ENCODE peak calls at places on chromosomes 12 and 14, in eight cellular contexts. K is fibroblast of pulmonary artery; G is EH; S is DMS79; R is Caco-2; M is pancreas; Y is activated CD4-positive, alpha-beta T cell treated with anti-CD3 and anti-CD28 coated beads for 48 hours; V is stimulated activated naive B cell treated with anti-CD40 and anti-IgM and Interleukin-4, amounts not matched to agents 10 μg/mL and 1 μg/mL and 100 μg/mL, for 72 hours. L is an unnamed sample.

GRCh38 chr14:104425763-104426691 is 153.5 kb upstream of the C14orf180 start:
- DNase-seq in K (no peak), G (no peak), S (no peak), R (no peak), M (no peak), Y (no peak), V (no peak), L (no peak)

GRCh38 chr12:62684586-62685295 is 218.1 kb downstream of the MON2 start:
- DNase-seq in K (peak), G (peak), S (no peak), R (no peak), M (no peak), Y (no peak), V (no peak), L (peak)

GRCh38 chr14:29643415-29644206 is 284.0 kb downstream of the PRKD1 start:
- DNase-seq in K (peak), G (peak), S (no peak), R (no peak), M (no peak), Y (no peak), V (no peak), L (peak)

GRCh38 chr12:74412607-74413230 is 124.9 kb upstream of the ATXN7L3B start:
- DNase-seq in K (peak), G (peak), S (no peak), R (no peak), M (no peak), Y (no peak), V (no peak), L (peak)

GRCh38 chr12:13146539-13146938 is 43.1 kb upstream of the GSG1 start:
- DNase-seq in K (no peak), G (no peak), S (no peak), R (no peak), M (no peak), Y (no peak), V (no peak), L (no peak)

GRCh38 chr12:27246141-27246540 is 2.1 kb downstream of the STK38L start:
- DNase-seq in K (no peak), G (no peak), S (no peak), R (no peak), M (no peak), Y (no peak), V (no peak), L (no peak)

GRCh38 chr12:47067176-47067575 is 12.2 kb upstream of the PCED1B start:
- DNase-seq in K (no peak), G (no peak), S (no peak), R (no peak), M (no peak), Y (peak), V (no peak), L (no peak)

GRCh38 chr14:86521032-86521730 is 991.2 kb downstream of the FLRT2 start:
- DNase-seq in K (no peak), G (no peak), S (no peak), R (no peak), M (peak), Y (no peak), V (no peak), L (no peak)

GRCh38 chr12:89566615-89567014 is 40.8 kb upstream of the POC1B start:
- DNase-seq in K (peak), G (peak), S (no peak), R (no peak), M (no peak), Y (no peak), V (no peak), L (no peak)

GRCh38 chr14:71319646-71320045 is 412.4 kb downstream of the PCNX1 start:
- DNase-seq in K (peak), G (peak), S (peak), R (peak), M (no peak), Y (peak), V (no peak), L (peak)

GRCh38 chr12:80118565-80119337 is 19.4 kb downstream of the OTOGL start:
- DNase-seq in K (no peak), G (peak), S (no peak), R (no peak), M (no peak), Y (no peak), V (no peak), L (no peak)

GRCh38 chr14:39768579-39768978 is 336.3 kb upstream of the FBXO33 start:
- DNase-seq in K (no peak), G (no peak), S (peak), R (no peak), M (no peak), Y (no peak), V (no peak), L (no peak)

L was measured in A673.